ENCODE peak calls at places on chromosomes 7 and 10, in ten cellular contexts. H is neural progenitor cell; T is LoVo; I is C1 segment of cervical spinal cord; A is posterior vena cava; V is choroid plexus epithelial cell; D is retina; E is endothelial cell of umbilical vein; P is naive thymus-derived CD8-positive, alpha-beta T cell; M is CD4-positive, CD25-positive, alpha-beta regulatory T cell. W is an unnamed sample.
A peak's percentile ranks its signal among the peaks of the same experiment; 100 is the strongest.

GRCh38 chr7:145863-146262 is 46.5 kb upstream of the FAM20C start:
- DNase-seq in A (no peak), T (no peak), D (no peak), M (no peak), E (no peak), P (no peak), I (no peak), H (no peak), V (no peak), W (no peak)

GRCh38 chr7:98711945-98712344 is 94.9 kb downstream of the NPTX2 start:
- DNase-seq in M (no peak), A (peak; percentile 31), P (no peak), I (no peak), T (no peak), V (no peak), E (no peak), D (no peak), H (no peak), W (no peak)

GRCh38 chr7:77811895-77812685 is 13.5 kb downstream of the PHTF2 start:
- DNase-seq in D (no peak), P (no peak), T (no peak), H (no peak), E (peak; percentile 43), M (no peak), A (no peak), V (peak; percentile 77), I (no peak), W (no peak)

GRCh38 chr7:7183061-7183832 is 903 bp downstream of the C1GALT1 start:
- DNase-seq in P (peak; percentile 18), T (peak; percentile 63), V (peak; percentile 56), D (no peak), H (peak; percentile 59), A (peak; percentile 79), E (peak; percentile 66), I (no peak), M (peak; percentile 44), W (no peak)

GRCh38 chr10:31582365-31583052 is 263.5 kb downstream of the ZEB1 start:
- DNase-seq in H (no peak), P (no peak), E (peak; percentile 35), M (no peak), A (no peak), T (peak; percentile 71), D (no peak), V (peak; percentile 42), I (no peak), W (no peak)

GRCh38 chr7:101308245-101309085 is 13.1 kb downstream of the IFT22 start:
- DNase-seq in P (peak; percentile 6), A (no peak), I (no peak), V (peak; percentile 47), D (peak; percentile 74), T (peak; percentile 92), M (no peak), H (peak; percentile 74), E (peak; percentile 20), W (peak; percentile 9)

GRCh38 chr10:12531305-12531738 is 182.0 kb downstream of the CAMK1D start:
- DNase-seq in V (peak; percentile 31), E (no peak), H (no peak), T (no peak), D (no peak), I (no peak), P (no peak), M (no peak), A (no peak), W (no peak)

GRCh38 chr7:36048141-36048901 is 104.7 kb upstream of the EEPD1 start:
- DNase-seq in I (no peak), T (no peak), H (no peak), D (no peak), P (no peak), A (no peak), M (no peak), E (no peak), V (peak; percentile 98), W (no peak)

GRCh38 chr10:25933653-25934608 is at the start of gene MYO3A:
- DNase-seq in D (peak; percentile 83), H (peak; percentile 64), I (no peak), V (no peak), P (no peak), T (no peak), M (no peak), E (no peak), A (no peak), W (no peak)

W was measured in CD4-positive, alpha-beta T cell.